ENCODE peak calls at places on chromosome 16, in nine cellular contexts. D is mucosa of descending colon; J is NCI-H748 treated with DMSO at 0.1 percent for 48 hours; Q is stimulated activated effector memory CD8-positive, alpha-beta T cell treated with anti-CD3 and anti-CD28 coated beads, Interleukin-12 subunit alpha, Interleukin-12 subunit beta, amount 100 ng/mL, for 72 hours; V is HCEC 1CT; I is RPMI7951; Z is GM04503; S is IMR-90; Y is effector CD4-positive, alpha-beta T cell. L is an unnamed sample.

GRCh38 chr16:19882641-19883040 is 2.0 kb downstream of the GPRC5B start:
- DNase-seq in D (no peak), Q (no peak), J (no peak), Y (no peak), Z (no peak), S (no peak), V (no peak), I (no peak), L (no peak)

GRCh38 chr16:48105976-48106375 is 49.8 kb downstream of the ABCC12 start:
- DNase-seq in Q (no peak), Y (no peak), J (no peak), S (no peak), Z (no peak), V (no peak), D (no peak), I (no peak), L (no peak)

GRCh38 chr16:11632455-11632921 is 35.8 kb upstream of the SNN start:
- DNase-seq in S (peak; percentile 93), D (peak; percentile 41), Q (no peak), Z (peak; percentile 52), Y (no peak), V (peak; percentile 59), I (peak; percentile 56), J (no peak), L (no peak)

GRCh38 chr16:84534815-84535214 is 30.4 kb upstream of the MEAK7 start:
- DNase-seq in Z (no peak), Y (no peak), D (no peak), V (no peak), Q (no peak), J (no peak), I (no peak), S (no peak), L (no peak)

GRCh38 chr16:85891033-85891775 is 7.8 kb upstream of the IRF8 start:
- DNase-seq in D (no peak), S (peak; percentile 19), Z (no peak), J (no peak), V (no peak), Y (no peak), Q (no peak), I (peak; percentile 46), L (no peak)

GRCh38 chr16:4944333-4945281 is 7.7 kb upstream of the PPL start:
- DNase-seq in Y (no peak), S (peak; percentile 97), Q (no peak), J (peak; percentile 44), D (peak; percentile 74), Z (peak; percentile 81), I (peak; percentile 98), V (peak; percentile 95), L (peak; percentile 82)

GRCh38 chr16:53207810-53208752 is 153.3 kb downstream of the CHD9 start:
- DNase-seq in D (peak; percentile 68), I (peak; percentile 89), Z (peak; percentile 44), Y (no peak), V (peak; percentile 85), S (peak; percentile 83), J (peak; percentile 78), Q (no peak), L (no peak)

GRCh38 chr16:4114257-4115208 is 1.7 kb downstream of the ADCY9 start:
- DNase-seq in D (no peak), S (no peak), Z (no peak), Q (no peak), I (no peak), V (no peak), J (no peak), Y (no peak), L (no peak)

GRCh38 chr16:78291642-78292041 is 192.2 kb downstream of the WWOX start:
- DNase-seq in J (no peak), D (peak; percentile 12), Z (no peak), I (no peak), Q (no peak), S (no peak), V (no peak), Y (no peak), L (no peak)

GRCh38 chr16:55889518-55889917 is 14.3 kb upstream of the CES5A start:
- DNase-seq in Z (no peak), I (no peak), J (no peak), S (no peak), Q (no peak), V (no peak), D (no peak), Y (no peak), L (no peak)

GRCh38 chr16:79601092-79601977 is 798 bp upstream of the MAF start:
- DNase-seq in Q (peak; percentile 40), D (peak; percentile 69), J (peak; percentile 14), V (no peak), S (no peak), Z (no peak), I (peak; percentile 49), Y (peak; percentile 17), L (peak; percentile 84)

GRCh38 chr16:53754938-53755910 is 51.3 kb downstream of the FTO start:
- DNase-seq in V (peak; percentile 45), S (peak; percentile 60), Z (no peak), I (peak; percentile 28), D (peak; percentile 81), Q (no peak), J (peak; percentile 68), Y (no peak), L (peak; percentile 82)

GRCh38 chr16:19704321-19705130 is 13.5 kb downstream of the KNOP1 start:
- DNase-seq in D (no peak), V (peak; percentile 87), Z (no peak), J (no peak), Y (no peak), Q (no peak), S (peak; percentile 77), I (peak; percentile 58), L (no peak)

GRCh38 chr16:68995011-68995504 is 110.4 kb upstream of the HAS3 start:
- DNase-seq in D (peak; percentile 9), S (peak; percentile 58), V (peak; percentile 74), Z (no peak), I (peak; percentile 69), Y (no peak), Q (no peak), J (no peak), L (no peak)

GRCh38 chr16:10552281-10552680 is 28.1 kb downstream of the EMP2 start:
- DNase-seq in I (no peak), V (no peak), Z (no peak), J (no peak), Q (no peak), D (no peak), S (no peak), Y (no peak), L (no peak)

GRCh38 chr16:5315914-5316313 is 218.3 kb upstream of the EEF2KMT start:
- DNase-seq in D (no peak), I (no peak), S (no peak), Q (no peak), J (no peak), Y (no peak), Z (no peak), V (no peak), L (no peak)